ENCODE peak calls at places on chromosome X, in six cellular contexts. One of them, this sample, is unnamed.
A peak's percentile ranks its signal among the peaks of the same experiment; 100 is the strongest.

GRCh38 chrX:107542500-107542899 is 85.8 kb upstream of the PRPS1 start:
- DNase-seq in WERI-Rb-1: peak; percentile 17
- DNase-seq in Calu3: peak; percentile 54
- DNase-seq in NCI-H1092: peak; percentile 46
- DNase-seq in activated CD4-positive, alpha-beta T cell treated with anti-CD3 and anti-CD28 coated beads for 4 hours: no peak
- DNase-seq in RPMI7951: peak; percentile 40
- DNase-seq in this sample: peak; percentile 27

GRCh38 chrX:121851033-121851432 is 803.6 kb downstream of the GLUD2 start:
- DNase-seq in RPMI7951: peak; percentile 46
- DNase-seq in NCI-H1092: no peak
- DNase-seq in WERI-Rb-1: no peak
- DNase-seq in Calu3: no peak
- DNase-seq in activated CD4-positive, alpha-beta T cell treated with anti-CD3 and anti-CD28 coated beads for 4 hours: no peak
- DNase-seq in this sample: no peak

GRCh38 chrX:154411981-154412340 is 622 bp downstream of the TAFAZZIN start:
- DNase-seq in WERI-Rb-1: peak; percentile 90
- DNase-seq in NCI-H1092: peak; percentile 68
- DNase-seq in activated CD4-positive, alpha-beta T cell treated with anti-CD3 and anti-CD28 coated beads for 4 hours: peak; percentile 47
- DNase-seq in Calu3: peak; percentile 60
- DNase-seq in RPMI7951: no peak
- DNase-seq in this sample: peak; percentile 66

GRCh38 chrX:2538016-2538415 is 37.2 kb upstream of the DHRSX start:
- DNase-seq in Calu3: no peak
- DNase-seq in WERI-Rb-1: no peak
- DNase-seq in NCI-H1092: no peak
- DNase-seq in RPMI7951: no peak
- DNase-seq in activated CD4-positive, alpha-beta T cell treated with anti-CD3 and anti-CD28 coated beads for 4 hours: no peak
- DNase-seq in this sample: no peak

GRCh38 chrX:25052798-25053534 is 37.2 kb upstream of the ARX start:
- DNase-seq in RPMI7951: no peak
- DNase-seq in activated CD4-positive, alpha-beta T cell treated with anti-CD3 and anti-CD28 coated beads for 4 hours: no peak
- DNase-seq in NCI-H1092: no peak
- DNase-seq in WERI-Rb-1: no peak
- DNase-seq in Calu3: no peak
- DNase-seq in this sample: no peak

GRCh38 chrX:44974462-44974861 is 101.5 kb downstream of the KDM6A start:
- DNase-seq in WERI-Rb-1: no peak
- DNase-seq in NCI-H1092: no peak
- DNase-seq in Calu3: peak; percentile 19
- DNase-seq in RPMI7951: peak; percentile 9
- DNase-seq in activated CD4-positive, alpha-beta T cell treated with anti-CD3 and anti-CD28 coated beads for 4 hours: no peak
- DNase-seq in this sample: no peak

GRCh38 chrX:15988661-15989603 is 134.3 kb upstream of the AP1S2 start:
- DNase-seq in Calu3: no peak
- DNase-seq in activated CD4-positive, alpha-beta T cell treated with anti-CD3 and anti-CD28 coated beads for 4 hours: no peak
- DNase-seq in NCI-H1092: no peak
- DNase-seq in WERI-Rb-1: no peak
- DNase-seq in RPMI7951: peak; percentile 89
- DNase-seq in this sample: peak; percentile 37

GRCh38 chrX:153771686-153772607 is 7.9 kb downstream of the PLXNB3 start:
- DNase-seq in activated CD4-positive, alpha-beta T cell treated with anti-CD3 and anti-CD28 coated beads for 4 hours: no peak
- DNase-seq in WERI-Rb-1: no peak
- DNase-seq in Calu3: no peak
- DNase-seq in NCI-H1092: no peak
- DNase-seq in RPMI7951: no peak
- DNase-seq in this sample: no peak

GRCh38 chrX:7204619-7205018 is 56.7 kb upstream of the PUDP start:
- DNase-seq in activated CD4-positive, alpha-beta T cell treated with anti-CD3 and anti-CD28 coated beads for 4 hours: no peak
- DNase-seq in WERI-Rb-1: no peak
- DNase-seq in RPMI7951: no peak
- DNase-seq in NCI-H1092: no peak
- DNase-seq in Calu3: no peak
- DNase-seq in this sample: no peak

GRCh38 chrX:3811331-3812311 is 98.2 kb upstream of the PRKX start:
- DNase-seq in WERI-Rb-1: peak; percentile 29
- DNase-seq in NCI-H1092: no peak
- DNase-seq in Calu3: peak; percentile 12
- DNase-seq in activated CD4-positive, alpha-beta T cell treated with anti-CD3 and anti-CD28 coated beads for 4 hours: peak; percentile 43
- DNase-seq in RPMI7951: peak; percentile 46
- DNase-seq in this sample: peak; percentile 58

GRCh38 chrX:74251006-74251930 is 52.7 kb upstream of the ZCCHC13 start:
- DNase-seq in Calu3: peak; percentile 18
- DNase-seq in WERI-Rb-1: no peak
- DNase-seq in activated CD4-positive, alpha-beta T cell treated with anti-CD3 and anti-CD28 coated beads for 4 hours: no peak
- DNase-seq in RPMI7951: peak; percentile 77
- DNase-seq in NCI-H1092: no peak
- DNase-seq in this sample: no peak

GRCh38 chrX:134246282-134246681 is 9.3 kb downstream of the CCDC160 start:
- DNase-seq in Calu3: no peak
- DNase-seq in activated CD4-positive, alpha-beta T cell treated with anti-CD3 and anti-CD28 coated beads for 4 hours: no peak
- DNase-seq in NCI-H1092: no peak
- DNase-seq in RPMI7951: peak; percentile 4
- DNase-seq in WERI-Rb-1: no peak
- DNase-seq in this sample: peak; percentile 18

GRCh38 chrX:101136235-101136634 is 38.2 kb downstream of the CENPI start:
- DNase-seq in WERI-Rb-1: no peak
- DNase-seq in NCI-H1092: no peak
- DNase-seq in Calu3: no peak
- DNase-seq in activated CD4-positive, alpha-beta T cell treated with anti-CD3 and anti-CD28 coated beads for 4 hours: no peak
- DNase-seq in RPMI7951: no peak
- DNase-seq in this sample: no peak

GRCh38 chrX:9677098-9677739 is 88.4 kb downstream of the GPR143 start:
- DNase-seq in WERI-Rb-1: no peak
- DNase-seq in RPMI7951: peak; percentile 75
- DNase-seq in NCI-H1092: no peak
- DNase-seq in Calu3: no peak
- DNase-seq in activated CD4-positive, alpha-beta T cell treated with anti-CD3 and anti-CD28 coated beads for 4 hours: no peak
- DNase-seq in this sample: no peak

GRCh38 chrX:74346124-74346523 is 42.1 kb downstream of the ZCCHC13 start:
- DNase-seq in NCI-H1092: no peak
- DNase-seq in RPMI7951: no peak
- DNase-seq in activated CD4-positive, alpha-beta T cell treated with anti-CD3 and anti-CD28 coated beads for 4 hours: no peak
- DNase-seq in WERI-Rb-1: no peak
- DNase-seq in Calu3: no peak
- DNase-seq in this sample: no peak

GRCh38 chrX:51456814-51457213 is 39.6 kb downstream of the NUDT11 start:
- DNase-seq in WERI-Rb-1: no peak
- DNase-seq in NCI-H1092: peak; percentile 1
- DNase-seq in RPMI7951: peak; percentile 18
- DNase-seq in activated CD4-positive, alpha-beta T cell treated with anti-CD3 and anti-CD28 coated beads for 4 hours: no peak
- DNase-seq in Calu3: no peak
- DNase-seq in this sample: peak; percentile 43

GRCh38 chrX:153708415-153708814 is 15.8 kb downstream of the BCAP31 start:
- DNase-seq in RPMI7951: peak; percentile 57
- DNase-seq in activated CD4-positive, alpha-beta T cell treated with anti-CD3 and anti-CD28 coated beads for 4 hours: peak; percentile 29
- DNase-seq in NCI-H1092: no peak
- DNase-seq in WERI-Rb-1: peak; percentile 93
- DNase-seq in Calu3: peak; percentile 88
- DNase-seq in this sample: peak; percentile 31

GRCh38 chrX:149962859-149963757 is 24.8 kb upstream of the EOLA2 start:
- DNase-seq in Calu3: peak; percentile 55
- DNase-seq in RPMI7951: peak; percentile 69
- DNase-seq in activated CD4-positive, alpha-beta T cell treated with anti-CD3 and anti-CD28 coated beads for 4 hours: no peak
- DNase-seq in NCI-H1092: peak; percentile 41
- DNase-seq in WERI-Rb-1: peak; percentile 45
- DNase-seq in this sample: peak; percentile 39

GRCh38 chrX:113330416-113330815 is 489.8 kb upstream of the AMOT start:
- DNase-seq in activated CD4-positive, alpha-beta T cell treated with anti-CD3 and anti-CD28 coated beads for 4 hours: no peak
- DNase-seq in WERI-Rb-1: no peak
- DNase-seq in RPMI7951: no peak
- DNase-seq in NCI-H1092: no peak
- DNase-seq in Calu3: no peak
- DNase-seq in this sample: no peak

GRCh38 chrX:107467271-107467670 is 17.8 kb downstream of the FRMPD3 start:
- DNase-seq in Calu3: no peak
- DNase-seq in WERI-Rb-1: no peak
- DNase-seq in activated CD4-positive, alpha-beta T cell treated with anti-CD3 and anti-CD28 coated beads for 4 hours: no peak
- DNase-seq in NCI-H1092: no peak
- DNase-seq in RPMI7951: no peak
- DNase-seq in this sample: no peak

GRCh38 chrX:71653344-71653743 is 14.0 kb upstream of the LOC101059915 start:
- DNase-seq in activated CD4-positive, alpha-beta T cell treated with anti-CD3 and anti-CD28 coated beads for 4 hours: no peak
- DNase-seq in NCI-H1092: no peak
- DNase-seq in Calu3: no peak
- DNase-seq in RPMI7951: no peak
- DNase-seq in WERI-Rb-1: no peak
- DNase-seq in this sample: no peak

GRCh38 chrX:118239471-118239870 is 106.4 kb upstream of the WDR44 start:
- DNase-seq in WERI-Rb-1: no peak
- DNase-seq in NCI-H1092: no peak
- DNase-seq in RPMI7951: no peak
- DNase-seq in Calu3: no peak
- DNase-seq in activated CD4-positive, alpha-beta T cell treated with anti-CD3 and anti-CD28 coated beads for 4 hours: no peak
- DNase-seq in this sample: no peak

GRCh38 chrX:107985032-107985431 is 2.9 kb upstream of the TEX13B start:
- DNase-seq in Calu3: no peak
- DNase-seq in RPMI7951: no peak
- DNase-seq in activated CD4-positive, alpha-beta T cell treated with anti-CD3 and anti-CD28 coated beads for 4 hours: no peak
- DNase-seq in WERI-Rb-1: no peak
- DNase-seq in NCI-H1092: no peak
- DNase-seq in this sample: no peak

GRCh38 chrX:153627675-153628111 is 19.3 kb upstream of the DUSP9 start:
- DNase-seq in WERI-Rb-1: no peak
- DNase-seq in RPMI7951: no peak
- DNase-seq in Calu3: no peak
- DNase-seq in activated CD4-positive, alpha-beta T cell treated with anti-CD3 and anti-CD28 coated beads for 4 hours: no peak
- DNase-seq in NCI-H1092: no peak
- DNase-seq in this sample: no peak

GRCh38 chrX:63967541-63967940 is 182.5 kb upstream of the ARHGEF9 start:
- DNase-seq in Calu3: no peak
- DNase-seq in WERI-Rb-1: no peak
- DNase-seq in NCI-H1092: no peak
- DNase-seq in RPMI7951: no peak
- DNase-seq in activated CD4-positive, alpha-beta T cell treated with anti-CD3 and anti-CD28 coated beads for 4 hours: no peak
- DNase-seq in this sample: no peak

GRCh38 chrX:40897768-40898167 is 162.4 kb upstream of the MED14 start:
- DNase-seq in Calu3: no peak
- DNase-seq in WERI-Rb-1: peak; percentile 50
- DNase-seq in activated CD4-positive, alpha-beta T cell treated with anti-CD3 and anti-CD28 coated beads for 4 hours: no peak
- DNase-seq in RPMI7951: no peak
- DNase-seq in NCI-H1092: peak; percentile 35
- DNase-seq in this sample: no peak

This sample was measured in OCI-LY7.